ENCODE peak calls at places on chromosomes 16 and 17, in eight cellular contexts. N is mucosa of descending colon, U is cardiac fibroblast, F is bronchial epithelial cell, X is choroid plexus epithelial cell, A is OCI-LY7, R is heart left ventricle, Y is nephron progenitor cell. L is an unnamed sample.

GRCh38 chr16:59046335-59046734 is 312.2 kb upstream of the GOT2 start:
- DNase-seq in N (no peak), U (no peak), F (no peak), X (peak), A (no peak), R (no peak), Y (no peak), L (no peak)

GRCh38 chr16:29996773-29997250 is 771 bp downstream of the INO80E start:
- DNase-seq in N (no peak), U (no peak), F (no peak), X (no peak), A (peak), R (peak), Y (no peak), L (no peak)

GRCh38 chr16:11079657-11080187 is 135.4 kb downstream of the CLEC16A start:
- DNase-seq in N (no peak), U (peak), F (no peak), X (peak), A (no peak), R (no peak), Y (no peak), L (no peak)

GRCh38 chr16:57801856-57802634 is at the start of gene KIFC3:
- DNase-seq in N (peak), U (peak), F (no peak), X (peak), A (peak), R (peak), Y (peak), L (peak)

GRCh38 chr17:43983515-43984411 is 20.7 kb upstream of the NAGS start:
- DNase-seq in N (peak), U (no peak), F (no peak), X (no peak), A (no peak), R (peak), Y (peak), L (peak)

GRCh38 chr16:10168258-10168657 is 14.0 kb downstream of the GRIN2A start:
- DNase-seq in N (no peak), U (peak), F (no peak), X (no peak), A (no peak), R (no peak), Y (no peak), L (no peak)

GRCh38 chr16:54934536-54935410 is 4.1 kb downstream of the IRX5 start:
- DNase-seq in N (no peak), U (no peak), F (peak), X (no peak), A (no peak), R (no peak), Y (peak), L (peak)

GRCh38 chr17:2438823-2439222 is 38.0 kb upstream of the MNT start:
- DNase-seq in N (no peak), U (peak), F (no peak), X (peak), A (no peak), R (no peak), Y (no peak), L (no peak)

GRCh38 chr17:69761767-69762321 is 313.2 kb upstream of the KCNJ16 start:
- DNase-seq in N (no peak), U (peak), F (peak), X (peak), A (no peak), R (no peak), Y (no peak), L (no peak)

GRCh38 chr16:65600046-65600445 is 478.2 kb upstream of the CDH11 start:
- DNase-seq in N (no peak), U (no peak), F (no peak), X (peak), A (no peak), R (no peak), Y (peak), L (peak)

GRCh38 chr17:59762826-59763374 is 55.4 kb downstream of the VMP1 start:
- DNase-seq in N (no peak), U (no peak), F (no peak), X (no peak), A (no peak), R (no peak), Y (no peak), L (no peak)

GRCh38 chr16:31010539-31010938 is at the start of gene STX1B:
- DNase-seq in N (no peak), U (no peak), F (no peak), X (no peak), A (no peak), R (no peak), Y (peak), L (peak)

GRCh38 chr16:31010943-31011342 is 505 bp upstream of the STX1B start:
- DNase-seq in N (no peak), U (no peak), F (no peak), X (no peak), A (no peak), R (no peak), Y (no peak), L (no peak)

GRCh38 chr16:31016018-31016417 is 5.6 kb upstream of the STX1B start:
- DNase-seq in N (no peak), U (no peak), F (no peak), X (no peak), A (peak), R (no peak), Y (no peak), L (no peak)
- TF ChIP-seq CTCF in N (no peak), U (no peak), F (no peak), X (peak), A (peak), R (no peak), Y (no peak), L (no peak)

GRCh38 chr16:71441348-71441781 is 489 bp downstream of the TLE7 start:
- DNase-seq in N (no peak), U (no peak), F (no peak), X (no peak), A (no peak), R (no peak), Y (no peak), L (no peak)
- TF ChIP-seq CTCF in N (peak), U (peak), F (peak), X (peak), A (no peak), R (no peak), Y (no peak), L (peak)

DNA sequence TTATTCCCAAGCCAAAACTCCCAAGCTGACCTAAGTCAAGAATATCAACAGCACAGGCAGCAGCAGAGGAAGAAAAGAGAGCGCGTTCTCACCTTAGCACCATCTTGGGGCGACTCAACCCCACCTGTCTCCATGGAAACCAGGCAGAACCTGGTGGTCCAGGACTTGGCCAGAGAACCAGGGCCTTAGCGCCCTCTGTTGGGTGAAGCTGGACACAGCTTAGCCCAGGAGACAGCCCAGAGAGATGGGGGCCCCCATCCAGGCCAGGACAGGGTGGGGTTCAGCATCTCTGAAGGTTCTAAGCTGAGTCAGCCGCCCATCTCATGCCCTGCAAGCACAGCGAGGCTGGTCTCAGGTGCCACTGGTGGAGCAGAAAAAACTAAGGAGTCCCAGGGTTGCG is 60.1 kb upstream of the TMEM132E start:
- DNase-seq in N (no peak), U (no peak), F (no peak), X (peak), A (peak), R (no peak), Y (peak), L (peak)
- TF ChIP-seq CTCF in N (no peak), U (peak), F (peak), X (peak), A (peak), R (peak), Y (peak), L (peak)

DNA sequence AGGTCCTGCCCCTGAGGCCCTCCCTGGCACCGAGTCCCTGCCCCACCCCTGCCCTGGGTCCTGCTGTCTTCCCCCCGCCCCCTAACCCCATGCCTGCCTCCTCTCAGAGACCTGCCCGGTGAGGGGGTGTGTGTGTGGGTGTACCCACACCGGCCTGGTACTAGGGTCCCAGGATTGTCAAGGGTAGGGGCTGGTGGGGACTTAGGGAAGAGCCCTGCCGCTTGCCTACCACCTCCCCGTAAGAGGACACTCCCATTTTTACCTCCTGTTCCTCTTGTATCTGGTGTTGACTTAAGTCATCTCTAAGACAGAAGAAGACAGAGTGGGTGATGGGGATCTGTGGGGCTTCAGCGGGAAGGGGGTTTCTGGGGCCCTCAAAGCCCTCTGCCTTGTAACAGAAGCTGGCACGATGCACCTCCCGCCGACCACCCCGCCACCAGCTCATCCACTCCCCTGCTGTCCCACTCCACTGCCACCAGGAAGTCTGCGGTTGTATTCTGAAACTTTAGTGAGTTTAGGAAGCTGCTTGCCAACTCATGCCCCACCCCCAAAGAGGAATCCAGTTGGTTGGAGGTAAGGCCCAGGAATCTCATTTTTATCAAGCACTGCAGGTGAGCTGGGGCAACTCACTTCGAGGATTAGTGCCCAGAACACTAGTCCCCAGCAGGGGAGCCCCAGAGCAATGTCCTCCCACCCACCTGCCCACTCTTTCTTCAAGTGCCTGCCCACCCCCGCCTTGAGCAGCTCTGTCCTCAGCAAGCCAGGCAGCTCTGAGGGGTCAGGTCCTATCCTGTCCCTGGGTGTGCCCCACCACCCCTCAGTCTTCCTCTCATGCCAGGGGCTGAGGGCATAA is 5.6 kb downstream of the SPATA32 start:
- DNase-seq in N (no peak), U (no peak), F (no peak), X (no peak), A (no peak), R (no peak), Y (no peak), L (no peak)
- TF ChIP-seq CTCF in N (no peak), U (no peak), F (peak), X (peak), A (no peak), R (no peak), Y (no peak), L (peak)

GRCh38 chr17:75295220-75296158 is 6.3 kb upstream of the SLC25A19 start:
- DNase-seq in N (no peak), U (no peak), F (no peak), X (no peak), A (peak), R (no peak), Y (no peak), L (no peak)
- TF ChIP-seq CTCF in N (no peak), U (no peak), F (no peak), X (no peak), A (no peak), R (no peak), Y (no peak), L (no peak)

DNA sequence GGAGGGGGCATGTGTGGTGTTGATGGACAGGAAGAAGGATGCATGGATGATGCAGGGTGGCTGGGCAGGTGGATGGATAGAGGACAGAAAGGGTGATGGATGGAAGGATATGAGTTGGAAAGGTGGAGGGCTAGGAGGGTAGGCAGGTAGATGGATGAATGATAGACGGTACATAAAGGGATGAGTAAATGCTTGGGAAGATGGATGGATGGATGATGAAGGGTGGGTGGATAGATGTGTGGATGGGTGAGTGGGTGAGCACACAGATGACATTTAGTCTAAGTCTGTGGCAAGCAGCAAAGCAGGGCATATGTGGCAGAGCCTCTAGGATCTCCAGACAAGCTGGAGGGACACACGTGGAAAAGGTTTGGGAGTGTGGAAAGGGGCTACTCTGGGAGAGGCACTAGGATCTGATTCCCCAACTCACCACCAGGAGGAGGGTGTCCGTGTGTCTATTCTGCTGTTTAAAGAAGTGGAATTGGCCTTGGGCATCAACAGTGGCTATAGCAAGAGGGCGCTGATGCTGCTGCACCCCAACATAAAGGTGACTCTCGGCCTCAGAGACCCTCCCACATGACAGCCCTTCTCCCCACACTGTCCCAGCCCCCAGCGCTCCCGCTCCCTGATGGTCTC is 8.2 kb downstream of the PLD2 start:
- DNase-seq in N (no peak), U (no peak), F (no peak), X (peak), A (no peak), R (no peak), Y (no peak), L (no peak)
- TF ChIP-seq CTCF in N (no peak), U (peak), F (peak), X (peak), A (peak), R (no peak), Y (peak), L (peak)

DNA sequence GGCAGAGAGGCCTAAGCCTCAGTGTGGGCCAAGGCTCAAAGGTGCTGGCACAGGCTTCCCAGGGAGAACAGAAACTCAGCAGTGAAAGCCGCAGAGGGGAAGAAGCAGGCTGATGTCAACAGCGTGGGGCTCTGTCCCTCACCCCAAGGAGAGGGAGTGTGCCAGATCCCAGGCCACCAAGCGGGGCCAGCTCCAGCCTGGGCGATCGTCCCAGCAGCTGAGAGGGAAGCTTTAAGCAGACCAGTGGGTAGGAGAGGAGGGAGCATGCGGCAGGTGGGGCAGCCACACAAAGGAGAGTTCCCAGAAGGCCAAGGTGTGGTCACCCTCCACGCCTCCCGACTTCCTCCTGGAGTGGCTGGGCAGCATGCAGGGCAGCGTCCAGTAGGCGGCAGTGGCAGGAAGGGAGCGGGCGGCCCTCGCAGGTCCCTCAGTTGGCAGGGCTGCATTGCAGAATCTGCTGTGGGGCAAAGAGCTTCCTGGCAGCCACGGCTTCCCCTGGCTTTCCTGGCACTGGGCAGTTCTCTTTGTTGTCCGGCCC is 6.0 kb downstream of the SYNGR2 start:
- DNase-seq in N (peak), U (no peak), F (no peak), X (no peak), A (no peak), R (peak), Y (no peak), L (no peak)
- TF ChIP-seq CTCF in N (peak), U (no peak), F (peak), X (no peak), A (no peak), R (peak), Y (no peak), L (no peak)

GRCh38 chr16:90026135-90026534 is 6.9 kb upstream of the DBNDD1 start:
- DNase-seq in N (no peak), U (no peak), F (no peak), X (no peak), A (no peak), R (no peak), Y (no peak), L (no peak)
- TF ChIP-seq CTCF in N (no peak), U (no peak), F (peak), X (peak), A (peak), R (no peak), Y (no peak), L (no peak)